ENCODE peak calls at places on chromosomes 1 and 21, in seven cellular contexts. X, W, A, T, F, J and N are unnamed samples.

GRCh38 chr1:219298581-219299148 is 125.0 kb downstream of the LYPLAL1 start:
- DNase-seq in F (no peak), W (no peak), T (no peak), A (no peak), J (no peak), X (no peak), N (no peak)

GRCh38 chr21:46605759-46606426 is 1.0 kb upstream of the S100B start:
- DNase-seq in W (peak), X (no peak), A (no peak), F (peak), T (peak), J (peak), N (peak)

GRCh38 chr1:15326691-15327530 is 79.9 kb downstream of the FHAD1 start:
- DNase-seq in A (no peak), X (no peak), J (no peak), T (no peak), W (no peak), F (no peak), N (no peak)

GRCh38 chr1:220235462-220235861 is 36.8 kb downstream of the RAB3GAP2 start:
- DNase-seq in W (no peak), T (no peak), F (no peak), A (no peak), X (no peak), J (no peak), N (no peak)

GRCh38 chr1:39626646-39627045 is 12.8 kb downstream of the HEYL start:
- DNase-seq in X (no peak), F (no peak), T (no peak), A (no peak), J (no peak), W (no peak), N (no peak)

GRCh38 chr1:182616130-182617074 is 12.2 kb upstream of the RGS16 start:
- DNase-seq in W (peak), X (no peak), J (peak), F (peak), T (peak), A (peak), N (peak)

GRCh38 chr1:31007462-31007991 is 58.0 kb downstream of the PUM1 start:
- DNase-seq in F (no peak), A (no peak), W (no peak), T (no peak), J (no peak), X (no peak), N (no peak)

GRCh38 chr1:14514760-14515159 is 83.7 kb upstream of the KAZN start:
- DNase-seq in T (no peak), A (no peak), F (no peak), X (no peak), J (no peak), W (no peak), N (no peak)

GRCh38 chr21:46409641-46410406 is 48.9 kb upstream of the DIP2A start:
- DNase-seq in A (no peak), W (no peak), T (no peak), X (no peak), F (no peak), J (no peak), N (no peak)